ENCODE peak calls at places on chromosomes 1 and 21, in seven cellular contexts. S is IMR-90, O is prostate gland, L is heart left ventricle, I is Peyer's patch, Y is uterus, H is upper lobe of left lung. A is an unnamed sample. For H3K4me1, the result is how much of the 10 kb centered on the place peaks cover.

GRCh38 chr21:46031484-46031883 is 49.9 kb downstream of the COL6A1 start:
- DNase-seq in L (no peak), I (no peak), H (no peak), Y (no peak), O (no peak), S (no peak), A (no peak)

GRCh38 chr21:33884361-33885157 is 31.0 kb downstream of the ATP5PO start:
- DNase-seq in Y (no peak), O (no peak), L (no peak), I (no peak), H (no peak), S (no peak), A (no peak)

GRCh38 chr1:170790651-170791071 is 126.7 kb downstream of the PRRX1 start:
- DNase-seq in S (peak), O (no peak), L (no peak), Y (no peak), I (no peak), H (no peak), A (no peak)

GRCh38 chr1:224106568-224107281 is 7.2 kb upstream of the FBXO28 start:
- DNase-seq in O (peak), S (peak), L (no peak), H (no peak), I (peak), Y (no peak), A (no peak)

GRCh38 chr1:161177112-161177935 is at the start of gene B4GALT3:
- DNase-seq in Y (peak), H (peak), I (peak), O (peak), L (peak), S (peak), A (peak)

GRCh38 chr1:66925944-66926343 is 1.2 kb downstream of the MIER1 start:
- DNase-seq in O (no peak), S (no peak), Y (no peak), L (no peak), H (no peak), I (no peak), A (no peak)

GRCh38 chr1:87155180-87155579 is 173.5 kb upstream of the LMO4 start:
- DNase-seq in S (no peak), O (no peak), I (no peak), L (no peak), H (no peak), Y (no peak), A (no peak)

GRCh38 chr1:225685476-225686176 is 32.7 kb upstream of the ENAH start:
- DNase-seq in S (peak), Y (no peak), L (no peak), H (no peak), O (no peak), I (no peak), A (no peak)

GRCh38 chr1:201013031-201013485 is 10.5 kb downstream of the KIF21B start:
- DNase-seq in S (no peak), H (no peak), O (no peak), L (no peak), I (no peak), Y (no peak), A (no peak)

GRCh38 chr1:154534263-154534844 is 24.1 kb downstream of the UBE2Q1 start:
- DNase-seq in Y (no peak), O (peak), H (no peak), L (no peak), S (peak), I (peak), A (no peak)

GRCh38 chr21:34602061-34602460 is 12.9 kb downstream of the RCAN1 start:
- DNase-seq in H (no peak), O (no peak), S (no peak), Y (no peak), I (no peak), L (no peak), A (no peak)

GRCh38 chr1:10419351-10419750 is 10.9 kb upstream of the CENPS start:
- DNase-seq in S (no peak), O (no peak), Y (no peak), L (no peak), H (peak), I (no peak), A (no peak)

GRCh38 chr21:39510240-39510639 is 58.5 kb downstream of the SH3BGR start:
- DNase-seq in L (no peak), I (no peak), O (no peak), S (no peak), H (no peak), Y (no peak), A (no peak)

GRCh38 chr1:234597894-234598293 is 12.1 kb downstream of the IRF2BP2 start:
- DNase-seq in S (peak), I (peak), H (no peak), O (no peak), Y (peak), L (no peak), A (no peak)

GRCh38 chr1:186429017-186429416 is 31.9 kb downstream of the PDC start:
- DNase-seq in S (no peak), L (no peak), I (no peak), H (no peak), Y (no peak), O (no peak), A (no peak)

GRCh38 chr1:36342426-36343185 is 19.2 kb upstream of the EVA1B start:
- DNase-seq in L (peak), O (no peak), S (peak), H (no peak), Y (peak), I (peak), A (no peak)

GRCh38 chr1:53286950-53287349 is 40.9 kb downstream of the LRP8 start:
- DNase-seq in H (no peak), L (no peak), Y (no peak), I (no peak), O (no peak), S (no peak), A (no peak)

GRCh38 chr1:6207921-6208320 is 2.0 kb downstream of the RNF207 start:
- DNase-seq in L (no peak), S (no peak), I (no peak), O (no peak), H (no peak), Y (no peak), A (no peak)
- H3K4me1 ChIP-seq in L (half or more), S (under half), I (under half), O (under half), H (under half), Y (under half), A (half or more)

GRCh38 chr1:15975358-15975804 is 520 bp downstream of the ZBTB17 start:
- DNase-seq in S (peak), I (peak), L (peak), Y (no peak), H (peak), O (no peak), A (no peak)
- TF ChIP-seq CTCF in S (peak), I (no peak), L (peak), Y (no peak), H (no peak), O (no peak), A (no peak)

GRCh38 chr1:109252893-109253802 is 3.8 kb downstream of the CELSR2 start:
- DNase-seq in Y (peak), L (no peak), S (no peak), H (no peak), I (no peak), O (peak), A (no peak)
- TF ChIP-seq POLR2A in Y (no peak), L (no peak), S (no peak), H (no peak), I (no peak), O (peak), A (no peak)

GRCh38 chr1:24968941-24969585 is 39.0 kb upstream of the RUNX3 start:
- DNase-seq in S (no peak), O (no peak), L (peak), Y (no peak), I (no peak), H (no peak), A (no peak)
- H3K4me1 ChIP-seq in S (under half), O (under half), L (under half), Y (under half), I (under half), H (under half), A (under half)

GRCh38 chr1:111990878-111991760 is 1.7 kb upstream of the KCND3 start:
- DNase-seq in L (peak), S (no peak), O (peak), Y (peak), H (peak), I (peak), A (no peak)
- TF ChIP-seq CTCF in L (no peak), S (peak), O (no peak), Y (peak), H (no peak), I (no peak), A (peak)

GRCh38 chr1:3900150-3900968 is at the start of gene C1orf174:
- DNase-seq in O (peak), S (peak), Y (peak), L (peak), I (peak), H (peak), A (peak)

GRCh38 chr1:3902546-3902945 is 2.5 kb upstream of the C1orf174 start:
- DNase-seq in Y (no peak), H (no peak), I (no peak), S (no peak), L (no peak), O (no peak), A (no peak)

GRCh38 chr1:3902111-3902511 is 2.0 kb upstream of the C1orf174 start:
- DNase-seq in I (peak), H (peak), S (no peak), Y (no peak), L (no peak), O (no peak), A (no peak)

GRCh38 chr1:3899776-3900149 is 309 bp downstream of the C1orf174 start:
- DNase-seq in Y (no peak), L (no peak), I (no peak), S (no peak), O (no peak), H (no peak), A (no peak)

DNA sequence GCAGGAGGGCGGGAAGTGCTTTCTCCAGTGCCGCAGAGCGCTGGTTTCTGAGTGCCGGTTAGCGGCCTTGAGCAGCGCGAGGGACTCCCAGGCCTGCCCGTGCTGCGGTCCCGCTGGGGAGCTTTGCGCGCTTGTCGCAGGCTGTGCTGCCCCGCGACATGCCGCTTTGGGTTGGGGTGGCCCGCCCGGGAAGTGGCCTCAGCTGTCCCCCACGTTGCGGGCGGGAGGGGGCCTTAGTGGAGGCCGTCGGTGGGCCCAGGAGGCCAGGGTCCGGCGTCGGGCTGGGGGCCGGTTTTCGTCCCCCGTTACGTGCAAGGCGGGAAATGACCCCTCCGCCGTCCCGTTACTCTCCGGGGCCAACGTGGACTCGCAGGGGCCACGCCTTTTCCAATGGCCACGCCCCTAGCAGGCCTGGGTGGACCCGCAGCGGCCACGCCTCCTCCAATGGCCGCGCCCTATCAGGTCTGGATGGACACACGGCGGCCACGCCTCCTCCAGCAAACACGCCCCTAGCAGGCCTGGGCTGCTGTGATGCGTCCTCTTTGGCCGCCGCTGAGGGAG is 977 bp upstream of the C1orf174 start:
- DNase-seq in Y (peak), O (peak), H (peak), L (peak), S (peak), I (peak), A (peak)
- TF ChIP-seq POLR2A in Y (no peak), O (peak), H (no peak), L (peak), S (no peak), I (no peak), A (peak)

DNA sequence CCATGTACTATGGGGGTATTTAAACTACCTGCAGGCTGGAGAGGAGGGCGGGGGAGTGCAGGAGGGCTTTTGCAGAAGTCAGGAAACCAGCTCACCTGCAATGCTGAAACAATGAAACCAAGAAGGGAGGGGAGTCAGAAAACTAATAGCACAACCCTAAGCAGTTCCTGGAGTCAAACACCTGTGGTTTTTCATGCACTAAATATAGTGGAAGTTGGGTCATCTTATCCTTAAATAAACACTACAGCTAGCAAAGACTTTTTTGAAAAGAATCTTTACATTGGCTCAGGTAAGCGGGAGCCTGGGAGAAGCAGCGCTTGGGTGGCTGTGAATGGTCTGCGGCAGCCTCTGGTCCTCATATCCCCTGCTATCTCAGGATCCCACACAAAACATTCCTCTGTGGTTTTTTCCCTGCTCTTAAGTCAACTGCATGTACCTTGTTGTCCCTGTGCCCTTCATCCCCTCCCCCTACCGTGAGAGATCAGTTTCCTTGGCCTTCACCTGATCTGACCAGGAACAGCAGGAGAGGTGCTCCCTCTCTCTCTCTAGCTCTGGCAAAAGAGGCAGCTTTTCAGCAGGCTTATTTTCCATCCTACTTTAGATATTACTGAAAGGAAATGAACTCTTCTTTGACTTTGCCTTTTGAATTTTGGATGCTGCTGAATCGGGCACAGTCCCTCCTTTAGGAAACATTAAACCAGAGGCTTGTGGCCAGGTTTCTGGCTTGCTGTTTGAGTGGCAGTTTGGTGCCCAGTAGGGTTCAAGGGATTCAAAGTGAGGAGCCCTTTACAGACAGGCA is 26.6 kb downstream of the TENT5C start:
- DNase-seq in I (no peak), S (no peak), O (no peak), Y (no peak), L (no peak), H (no peak), A (no peak)
- H3K4me1 ChIP-seq in I (under half), S (under half), O (under half), Y (under half), L (under half), H (under half), A (under half)